ENCODE peak calls at places on chromosomes 6 and 20, in eight cellular contexts. One of them, this sample, is unnamed.

GRCh38 chr6:14282326-14282725 is 164.8 kb downstream of the CD83 start:
- DNase-seq in GM10248: no peak
- DNase-seq in neural progenitor cell: no peak
- DNase-seq in astrocyte of the spinal cord: no peak
- DNase-seq in left ventricle myocardium inferior: no peak
- DNase-seq in A549: no peak
- DNase-seq in CD8-positive, alpha-beta T cell: no peak
- DNase-seq in heart right ventricle: no peak
- DNase-seq in this sample: no peak

GRCh38 chr6:150667977-150668716 is 68.5 kb downstream of the PLEKHG1 start:
- DNase-seq in GM10248: no peak
- DNase-seq in A549: peak
- DNase-seq in heart right ventricle: peak
- DNase-seq in astrocyte of the spinal cord: peak
- DNase-seq in neural progenitor cell: peak
- DNase-seq in left ventricle myocardium inferior: peak
- DNase-seq in CD8-positive, alpha-beta T cell: no peak
- DNase-seq in this sample: peak

GRCh38 chr6:47188588-47189021 is 121.1 kb downstream of the TNFRSF21 start:
- DNase-seq in heart right ventricle: no peak
- DNase-seq in CD8-positive, alpha-beta T cell: no peak
- DNase-seq in astrocyte of the spinal cord: peak
- DNase-seq in neural progenitor cell: no peak
- DNase-seq in A549: peak
- DNase-seq in left ventricle myocardium inferior: no peak
- DNase-seq in GM10248: no peak
- DNase-seq in this sample: no peak

GRCh38 chr20:57306747-57307146 is 22.9 kb upstream of the SPO11 start:
- DNase-seq in CD8-positive, alpha-beta T cell: no peak
- DNase-seq in astrocyte of the spinal cord: no peak
- DNase-seq in GM10248: no peak
- DNase-seq in neural progenitor cell: no peak
- DNase-seq in A549: no peak
- DNase-seq in left ventricle myocardium inferior: no peak
- DNase-seq in heart right ventricle: no peak
- DNase-seq in this sample: no peak

GRCh38 chr6:123402052-123402451 is 234.7 kb downstream of the TRDN start:
- DNase-seq in GM10248: no peak
- DNase-seq in CD8-positive, alpha-beta T cell: no peak
- DNase-seq in neural progenitor cell: no peak
- DNase-seq in left ventricle myocardium inferior: no peak
- DNase-seq in astrocyte of the spinal cord: no peak
- DNase-seq in heart right ventricle: no peak
- DNase-seq in A549: no peak
- DNase-seq in this sample: no peak

GRCh38 chr20:37914672-37915433 is 11.9 kb downstream of the VSTM2L start:
- DNase-seq in neural progenitor cell: peak
- DNase-seq in heart right ventricle: no peak
- DNase-seq in astrocyte of the spinal cord: no peak
- DNase-seq in CD8-positive, alpha-beta T cell: peak
- DNase-seq in left ventricle myocardium inferior: no peak
- DNase-seq in GM10248: no peak
- DNase-seq in A549: no peak
- DNase-seq in this sample: no peak

GRCh38 chr6:31473780-31474725 is 23.9 kb upstream of the MICB start:
- DNase-seq in heart right ventricle: no peak
- DNase-seq in left ventricle myocardium inferior: no peak
- DNase-seq in neural progenitor cell: no peak
- DNase-seq in GM10248: no peak
- DNase-seq in CD8-positive, alpha-beta T cell: no peak
- DNase-seq in astrocyte of the spinal cord: peak
- DNase-seq in A549: no peak
- DNase-seq in this sample: no peak

GRCh38 chr6:141552463-141552862 is 580.3 kb upstream of the GJE1 start:
- DNase-seq in heart right ventricle: no peak
- DNase-seq in CD8-positive, alpha-beta T cell: no peak
- DNase-seq in astrocyte of the spinal cord: peak
- DNase-seq in A549: peak
- DNase-seq in neural progenitor cell: no peak
- DNase-seq in left ventricle myocardium inferior: no peak
- DNase-seq in GM10248: peak
- DNase-seq in this sample: peak

GRCh38 chr20:24842591-24843442 is 106.3 kb upstream of the CST7 start:
- DNase-seq in CD8-positive, alpha-beta T cell: no peak
- DNase-seq in GM10248: peak
- DNase-seq in A549: no peak
- DNase-seq in neural progenitor cell: no peak
- DNase-seq in heart right ventricle: no peak
- DNase-seq in astrocyte of the spinal cord: no peak
- DNase-seq in left ventricle myocardium inferior: no peak
- DNase-seq in this sample: no peak

GRCh38 chr20:23637282-23638221 is at the start of gene CST3:
- DNase-seq in astrocyte of the spinal cord: peak
- DNase-seq in left ventricle myocardium inferior: peak
- DNase-seq in heart right ventricle: peak
- DNase-seq in CD8-positive, alpha-beta T cell: no peak
- DNase-seq in GM10248: peak
- DNase-seq in A549: peak
- DNase-seq in neural progenitor cell: peak
- DNase-seq in this sample: no peak

GRCh38 chr6:2232445-2232844 is 13.0 kb downstream of the GMDS start:
- DNase-seq in heart right ventricle: no peak
- DNase-seq in neural progenitor cell: no peak
- DNase-seq in astrocyte of the spinal cord: no peak
- DNase-seq in CD8-positive, alpha-beta T cell: no peak
- DNase-seq in GM10248: peak
- DNase-seq in A549: no peak
- DNase-seq in left ventricle myocardium inferior: no peak
- DNase-seq in this sample: no peak

GRCh38 chr6:2237001-2237400 is 8.4 kb downstream of the GMDS start:
- DNase-seq in CD8-positive, alpha-beta T cell: no peak
- DNase-seq in left ventricle myocardium inferior: no peak
- DNase-seq in neural progenitor cell: no peak
- DNase-seq in heart right ventricle: no peak
- DNase-seq in astrocyte of the spinal cord: peak
- DNase-seq in A549: no peak
- DNase-seq in GM10248: no peak
- DNase-seq in this sample: no peak

GRCh38 chr6:2231438-2231837 is 14.0 kb downstream of the GMDS start:
- DNase-seq in A549: no peak
- DNase-seq in CD8-positive, alpha-beta T cell: no peak
- DNase-seq in neural progenitor cell: no peak
- DNase-seq in astrocyte of the spinal cord: peak
- DNase-seq in left ventricle myocardium inferior: no peak
- DNase-seq in GM10248: no peak
- DNase-seq in heart right ventricle: no peak
- DNase-seq in this sample: no peak

GRCh38 chr6:2240961-2241360 is 4.4 kb downstream of the GMDS start:
- DNase-seq in heart right ventricle: no peak
- DNase-seq in A549: no peak
- DNase-seq in CD8-positive, alpha-beta T cell: no peak
- DNase-seq in left ventricle myocardium inferior: no peak
- DNase-seq in astrocyte of the spinal cord: no peak
- DNase-seq in neural progenitor cell: no peak
- DNase-seq in GM10248: no peak
- DNase-seq in this sample: no peak

GRCh38 chr6:2235782-2236495 is 9.5 kb downstream of the GMDS start:
- DNase-seq in CD8-positive, alpha-beta T cell: no peak
- DNase-seq in GM10248: no peak
- DNase-seq in neural progenitor cell: no peak
- DNase-seq in heart right ventricle: no peak
- DNase-seq in astrocyte of the spinal cord: no peak
- DNase-seq in left ventricle myocardium inferior: no peak
- DNase-seq in A549: no peak
- DNase-seq in this sample: no peak
- TF ChIP-seq CTCF in CD8-positive, alpha-beta T cell: no peak
- TF ChIP-seq CTCF in GM10248: no peak
- TF ChIP-seq CTCF in neural progenitor cell: no peak
- TF ChIP-seq CTCF in heart right ventricle: no peak
- TF ChIP-seq CTCF in astrocyte of the spinal cord: no peak
- TF ChIP-seq CTCF in left ventricle myocardium inferior: no peak
- TF ChIP-seq CTCF in A549: no peak
- TF ChIP-seq CTCF in this sample: no peak

DNA sequence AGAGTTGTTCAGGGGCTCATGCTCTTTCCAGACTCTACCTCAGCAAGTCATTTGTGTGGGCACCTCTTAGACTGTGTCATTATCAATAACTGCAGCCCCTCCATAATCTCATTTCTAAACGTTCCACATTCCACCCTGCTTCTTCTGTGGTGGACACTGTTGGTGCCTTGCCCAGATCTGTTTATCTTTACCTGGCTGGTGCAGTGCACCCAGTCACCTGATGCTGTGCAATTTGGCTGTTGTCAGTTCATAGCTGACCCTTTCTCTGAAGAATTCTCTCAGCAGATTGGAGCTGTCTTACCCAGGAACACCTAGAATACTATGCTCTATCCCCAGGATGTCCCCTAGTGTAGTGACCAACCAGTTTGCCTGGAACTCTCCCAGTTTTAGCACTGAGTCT is 80.0 kb downstream of the ATRN start:
- DNase-seq in neural progenitor cell: no peak
- DNase-seq in A549: no peak
- DNase-seq in GM10248: no peak
- DNase-seq in astrocyte of the spinal cord: no peak
- DNase-seq in CD8-positive, alpha-beta T cell: no peak
- DNase-seq in left ventricle myocardium inferior: no peak
- DNase-seq in heart right ventricle: no peak
- DNase-seq in this sample: no peak
- TF ChIP-seq CTCF in neural progenitor cell: no peak
- TF ChIP-seq CTCF in A549: no peak
- TF ChIP-seq CTCF in GM10248: no peak
- TF ChIP-seq CTCF in astrocyte of the spinal cord: no peak
- TF ChIP-seq CTCF in CD8-positive, alpha-beta T cell: no peak
- TF ChIP-seq CTCF in left ventricle myocardium inferior: no peak
- TF ChIP-seq CTCF in heart right ventricle: no peak
- TF ChIP-seq CTCF in this sample: no peak

DNA sequence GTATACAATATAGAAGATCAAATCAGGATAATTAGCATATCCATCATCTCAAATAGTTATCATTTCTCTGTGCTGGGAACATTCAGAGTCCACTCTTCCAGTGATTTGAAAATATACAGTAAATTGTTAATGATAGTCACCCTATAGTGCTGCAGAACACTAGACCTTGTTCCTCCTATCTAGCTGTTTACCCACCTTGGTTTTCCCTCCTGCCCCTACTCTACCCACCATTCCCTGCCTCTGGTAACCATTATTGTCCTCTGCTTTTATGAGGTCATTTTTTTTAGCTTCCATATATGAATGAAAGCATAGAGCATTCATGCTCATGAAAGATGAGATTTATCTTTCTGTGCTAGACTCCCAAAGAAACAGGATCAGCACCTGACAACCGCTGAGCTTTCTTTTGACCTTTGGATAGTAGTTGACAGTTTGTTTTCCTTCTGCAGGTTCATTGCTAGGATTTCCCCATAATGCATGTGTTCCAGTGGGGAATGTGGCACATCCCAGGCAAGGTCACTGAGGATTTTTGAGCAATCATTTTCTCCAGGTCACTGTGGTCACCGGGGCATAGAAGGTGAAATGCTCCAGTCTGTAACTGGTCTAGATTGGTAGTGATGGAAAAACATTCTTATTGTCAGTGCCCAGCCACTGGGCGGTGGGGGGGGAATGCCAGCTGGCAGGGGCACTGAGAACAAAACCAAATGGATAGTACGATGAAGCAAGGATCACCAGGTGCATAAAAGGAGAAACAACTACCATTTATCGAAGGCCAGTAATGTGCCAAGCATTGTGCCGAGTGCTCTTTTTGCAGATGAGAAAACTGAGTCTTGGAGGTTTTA is 33.6 kb upstream of the BCAS1 start:
- DNase-seq in left ventricle myocardium inferior: no peak
- DNase-seq in CD8-positive, alpha-beta T cell: no peak
- DNase-seq in A549: peak
- DNase-seq in GM10248: no peak
- DNase-seq in heart right ventricle: no peak
- DNase-seq in astrocyte of the spinal cord: no peak
- DNase-seq in neural progenitor cell: no peak
- DNase-seq in this sample: peak
- TF ChIP-seq CTCF in left ventricle myocardium inferior: no peak
- TF ChIP-seq CTCF in CD8-positive, alpha-beta T cell: peak
- TF ChIP-seq CTCF in A549: no peak
- TF ChIP-seq CTCF in GM10248: no peak
- TF ChIP-seq CTCF in heart right ventricle: no peak
- TF ChIP-seq CTCF in astrocyte of the spinal cord: no peak
- TF ChIP-seq CTCF in neural progenitor cell: no peak
- TF ChIP-seq CTCF in this sample: peak

GRCh38 chr6:106076139-106076538 is 10.0 kb upstream of the PRDM1 start:
- DNase-seq in astrocyte of the spinal cord: no peak
- DNase-seq in GM10248: no peak
- DNase-seq in heart right ventricle: no peak
- DNase-seq in A549: no peak
- DNase-seq in CD8-positive, alpha-beta T cell: no peak
- DNase-seq in neural progenitor cell: no peak
- DNase-seq in left ventricle myocardium inferior: no peak
- DNase-seq in this sample: no peak

GRCh38 chr6:106077170-106077569 is 9.0 kb upstream of the PRDM1 start:
- DNase-seq in neural progenitor cell: no peak
- DNase-seq in heart right ventricle: no peak
- DNase-seq in CD8-positive, alpha-beta T cell: no peak
- DNase-seq in A549: no peak
- DNase-seq in GM10248: no peak
- DNase-seq in astrocyte of the spinal cord: no peak
- DNase-seq in left ventricle myocardium inferior: no peak
- DNase-seq in this sample: no peak

GRCh38 chr6:106070626-106071025 is 15.5 kb upstream of the PRDM1 start:
- DNase-seq in astrocyte of the spinal cord: no peak
- DNase-seq in GM10248: no peak
- DNase-seq in heart right ventricle: no peak
- DNase-seq in neural progenitor cell: no peak
- DNase-seq in A549: no peak
- DNase-seq in CD8-positive, alpha-beta T cell: no peak
- DNase-seq in left ventricle myocardium inferior: no peak
- DNase-seq in this sample: no peak

GRCh38 chr6:106069478-106069877 is 16.7 kb upstream of the PRDM1 start:
- DNase-seq in GM10248: no peak
- DNase-seq in neural progenitor cell: no peak
- DNase-seq in CD8-positive, alpha-beta T cell: no peak
- DNase-seq in heart right ventricle: no peak
- DNase-seq in astrocyte of the spinal cord: peak
- DNase-seq in A549: peak
- DNase-seq in left ventricle myocardium inferior: no peak
- DNase-seq in this sample: peak

DNA sequence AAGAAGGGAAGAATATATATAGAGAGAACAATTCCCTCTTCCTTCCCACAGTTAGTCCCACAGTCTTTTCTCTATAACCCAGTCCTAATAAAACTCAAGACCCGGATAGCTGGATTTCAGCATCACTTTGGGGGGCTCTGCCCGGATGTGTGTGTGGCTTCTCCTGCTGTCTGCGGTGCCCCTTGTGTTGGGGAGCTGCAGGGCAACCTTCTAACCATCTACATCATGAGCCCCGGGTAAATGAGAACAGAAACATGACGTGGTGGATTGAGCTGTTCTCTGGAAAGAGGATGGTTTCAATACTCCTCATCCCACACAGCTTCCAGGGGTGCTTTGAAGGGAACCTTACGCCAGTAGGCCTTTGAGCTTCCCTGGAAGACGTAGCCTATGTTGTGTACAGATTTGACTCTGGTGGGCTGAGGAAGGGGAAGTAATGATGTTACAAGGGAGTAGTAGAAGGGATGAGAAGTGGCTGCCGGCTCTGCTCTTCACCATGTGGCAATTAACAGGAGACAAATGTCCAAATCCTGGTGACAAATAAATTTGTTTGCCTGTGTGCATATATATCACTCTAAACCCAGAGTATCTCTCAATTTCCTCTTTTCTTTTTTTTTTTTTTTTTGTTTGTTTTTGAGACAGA is 13.5 kb upstream of the PRDM1 start:
- DNase-seq in GM10248: no peak
- DNase-seq in neural progenitor cell: no peak
- DNase-seq in left ventricle myocardium inferior: no peak
- DNase-seq in astrocyte of the spinal cord: no peak
- DNase-seq in A549: no peak
- DNase-seq in CD8-positive, alpha-beta T cell: no peak
- DNase-seq in heart right ventricle: no peak
- DNase-seq in this sample: no peak
- TF ChIP-seq CTCF in GM10248: no peak
- TF ChIP-seq CTCF in neural progenitor cell: no peak
- TF ChIP-seq CTCF in left ventricle myocardium inferior: no peak
- TF ChIP-seq CTCF in astrocyte of the spinal cord: no peak
- TF ChIP-seq CTCF in A549: no peak
- TF ChIP-seq CTCF in CD8-positive, alpha-beta T cell: no peak
- TF ChIP-seq CTCF in heart right ventricle: no peak
- TF ChIP-seq CTCF in this sample: no peak

This sample was measured in epithelial cell of proximal tubule.